ENCODE peak calls at places on chromosomes 3 and 15, in four cellular contexts. Y is mesenchymal stem cell, V is neural progenitor cell, R is IMR-90. F is an unnamed sample.

GRCh38 chr3:61701019-61701418 is 139.6 kb downstream of the PTPRG start:
- DNase-seq in Y (no peak), V (no peak), R (no peak), F (no peak)

GRCh38 chr15:99122831-99123705 is 18.2 kb downstream of the SYNM start:
- DNase-seq in Y (peak), V (no peak), R (no peak), F (no peak)

GRCh38 chr3:38029400-38030125 is at the start of gene PLCD1:
- DNase-seq in Y (peak), V (peak), R (no peak), F (no peak)

GRCh38 chr3:89113887-89114840 is 6.7 kb downstream of the EPHA3 start:
- DNase-seq in Y (peak), V (peak), R (peak), F (no peak)

GRCh38 chr3:49017978-49018706 is at the start of gene DALRD3:
- DNase-seq in Y (peak), V (peak), R (peak), F (peak)

GRCh38 chr3:172213168-172213567 is 173.8 kb downstream of the FNDC3B start:
- DNase-seq in Y (peak), V (no peak), R (peak), F (no peak)

GRCh38 chr3:32897202-32897601 is 54.2 kb upstream of the CCR4 start:
- DNase-seq in Y (no peak), V (no peak), R (no peak), F (no peak)

GRCh38 chr15:26983822-26984221 is 12.8 kb downstream of the GABRG3 start:
- DNase-seq in Y (no peak), V (no peak), R (no peak), F (no peak)

GRCh38 chr3:179558742-179559364 is 3.9 kb upstream of the ACTL6A start:
- DNase-seq in Y (peak), V (peak), R (peak), F (peak)

GRCh38 chr3:11282250-11283125 is 10.3 kb downstream of the ATG7 start:
- DNase-seq in Y (no peak), V (no peak), R (peak), F (no peak)

GRCh38 chr3:169133178-169134161 is 530.0 kb downstream of the MECOM start:
- DNase-seq in Y (peak), V (no peak), R (peak), F (no peak)

GRCh38 chr3:102478160-102478559 is 43.3 kb downstream of the ZPLD1 start:
- DNase-seq in Y (no peak), V (no peak), R (no peak), F (no peak)

GRCh38 chr3:47554335-47554734 is 24.3 kb downstream of the CSPG5 start:
- DNase-seq in Y (no peak), V (no peak), R (no peak), F (no peak)

GRCh38 chr3:174329321-174329720 is 529.8 kb upstream of the NAALADL2 start:
- DNase-seq in Y (no peak), V (no peak), R (peak), F (no peak)

GRCh38 chr3:96814581-96815567 is at the start of gene EPHA6:
- DNase-seq in Y (no peak), V (peak), R (no peak), F (no peak)

GRCh38 chr15:83694030-83694429 is 40.1 kb downstream of the ADAMTSL3 start:
- DNase-seq in Y (peak), V (no peak), R (peak), F (no peak)

GRCh38 chr3:1439395-1439794 is 346.6 kb downstream of the CNTN6 start:
- DNase-seq in Y (no peak), V (peak), R (no peak), F (peak)

GRCh38 chr15:45386974-45387373 is 8.6 kb upstream of the GATM start:
- DNase-seq in Y (no peak), V (no peak), R (no peak), F (no peak)

GRCh38 chr3:112769624-112770023 is 77.0 kb downstream of the CD200R1L start:
- DNase-seq in Y (no peak), V (no peak), R (peak), F (no peak)

GRCh38 chr3:98246142-98246541 is 17.9 kb upstream of the OR5H6 start:
- DNase-seq in Y (no peak), V (no peak), R (no peak), F (no peak)

GRCh38 chr3:95460274-95460673 is 1354.1 kb upstream of the EPHA6 start:
- DNase-seq in Y (no peak), V (no peak), R (no peak), F (no peak)

GRCh38 chr3:172209333-172210321 is 170.2 kb downstream of the FNDC3B start:
- DNase-seq in Y (no peak), V (no peak), R (no peak), F (no peak)

GRCh38 chr15:77402740-77403379 is 17.0 kb downstream of the PEAK1 start:
- DNase-seq in Y (peak), V (no peak), R (peak), F (no peak)

GRCh38 chr3:169686874-169687273 is 23.4 kb upstream of the MECOM start:
- DNase-seq in Y (no peak), V (no peak), R (no peak), F (no peak)

DNA sequence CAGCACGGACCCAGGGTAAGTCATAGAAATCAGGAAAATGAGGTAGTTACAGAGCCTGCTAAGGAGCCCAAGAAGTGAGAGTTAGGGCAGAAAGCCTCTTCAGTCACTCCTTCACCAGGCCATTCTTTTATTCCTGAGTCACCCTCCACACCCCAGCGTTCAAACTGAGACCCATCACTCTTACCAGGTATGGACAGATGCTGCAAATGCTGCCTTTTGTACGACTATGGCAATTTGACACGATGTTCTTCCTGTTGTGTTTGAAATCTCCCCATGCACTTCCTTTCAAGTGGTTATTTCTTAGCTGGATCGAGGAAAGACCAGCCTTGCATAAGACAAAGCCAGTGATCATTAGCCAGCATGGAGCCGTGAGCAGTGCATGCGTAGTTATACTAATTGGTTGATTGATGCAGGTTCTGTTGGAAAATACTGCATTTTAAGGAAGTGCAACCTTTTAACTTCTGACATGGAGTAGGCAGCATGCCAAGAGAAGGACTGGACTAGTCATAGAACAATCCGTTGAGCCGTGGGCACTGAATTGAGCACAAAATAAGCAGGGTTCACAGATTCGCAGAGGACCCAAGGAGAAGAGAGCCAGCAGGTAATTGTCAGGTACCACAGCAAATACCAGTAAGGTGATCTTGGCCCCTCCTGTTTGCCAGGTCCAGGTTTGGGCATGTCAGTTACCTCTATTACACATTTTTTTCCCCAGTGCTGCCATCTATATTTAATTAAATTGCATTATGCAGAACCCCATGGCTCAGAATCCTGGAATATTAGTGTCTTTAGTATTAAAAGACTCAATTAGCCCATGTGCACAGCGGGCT is 28.9 kb upstream of the BCL6 start:
- DNase-seq in Y (no peak), V (no peak), R (no peak), F (peak)
- H3K27ac ChIP-seq in Y (no peak), V (no peak), R (no peak), F (peak)

GRCh38 chr3:189990826-189991225 is 129.9 kb downstream of the P3H2 start:
- DNase-seq in Y (no peak), V (no peak), R (no peak), F (no peak)

GRCh38 chr3:190000187-190000860 is 120.4 kb downstream of the P3H2 start:
- DNase-seq in Y (no peak), V (no peak), R (no peak), F (no peak)

GRCh38 chr3:190000861-190001196 is 119.9 kb downstream of the P3H2 start:
- DNase-seq in Y (no peak), V (no peak), R (no peak), F (no peak)

GRCh38 chr3:189999718-190000117 is 121.0 kb downstream of the P3H2 start:
- DNase-seq in Y (no peak), V (no peak), R (peak), F (no peak)

GRCh38 chr3:189995129-189995528 is 125.6 kb downstream of the P3H2 start:
- DNase-seq in Y (peak), V (peak), R (peak), F (no peak)
- H3K4me2 ChIP-seq in Y (no peak), V (no peak), R (no peak), F (no peak)

GRCh38 chr3:51669241-51670052 is 1.6 kb upstream of the TEX264 start:
- DNase-seq in Y (peak), V (peak), R (peak), F (peak)

GRCh38 chr3:51672083-51672475 is 1.0 kb downstream of the TEX264 start:
- DNase-seq in Y (no peak), V (no peak), R (no peak), F (no peak)

GRCh38 chr3:51671090-51672082 is at the start of gene TEX264:
- DNase-seq in Y (peak), V (peak), R (peak), F (peak)

GRCh38 chr3:51670053-51670666 is 892 bp upstream of the TEX264 start:
- DNase-seq in Y (no peak), V (no peak), R (no peak), F (peak)

DNA sequence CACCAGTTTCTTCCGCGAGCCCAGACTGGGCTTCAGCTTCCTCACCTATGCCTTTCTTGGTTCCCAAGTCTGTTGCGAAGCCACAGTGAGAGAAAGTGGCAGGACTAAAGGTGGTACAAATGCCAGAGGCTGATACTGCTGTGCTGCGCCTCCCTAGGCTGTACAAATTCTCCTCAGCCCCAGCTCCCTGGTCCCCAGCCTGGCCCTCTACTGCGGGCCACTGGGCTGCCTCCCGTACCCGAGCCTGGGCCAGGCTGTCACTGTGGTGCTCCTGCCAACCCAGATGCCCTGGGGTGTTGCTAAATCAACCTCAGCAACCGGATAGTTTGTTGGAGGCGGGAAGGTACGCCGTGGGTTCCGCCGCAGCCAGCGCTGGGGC is 352 bp upstream of the TEX264 start:
- DNase-seq in Y (no peak), V (no peak), R (no peak), F (no peak)
- H3K9ac ChIP-seq in Y (peak), V (no peak), R (no peak), F (peak)

GRCh38 chr15:69997701-69998273 is 99.9 kb downstream of the TLE3 start:
- DNase-seq in Y (peak), V (no peak), R (peak), F (no peak)

GRCh38 chr15:69996321-69996720 is 101.4 kb downstream of the TLE3 start:
- DNase-seq in Y (no peak), V (no peak), R (no peak), F (no peak)

GRCh38 chr15:69998541-69999391 is 99.0 kb downstream of the TLE3 start:
- DNase-seq in Y (no peak), V (no peak), R (no peak), F (no peak)

GRCh38 chr15:69994429-69995201 is 103.1 kb downstream of the TLE3 start:
- DNase-seq in Y (no peak), V (no peak), R (no peak), F (peak)

GRCh38 chr15:69996842-69997478 is 100.8 kb downstream of the TLE3 start:
- DNase-seq in Y (no peak), V (no peak), R (no peak), F (no peak)
- H3K27ac ChIP-seq in Y (no peak), V (no peak), R (no peak), F (no peak)

DNA sequence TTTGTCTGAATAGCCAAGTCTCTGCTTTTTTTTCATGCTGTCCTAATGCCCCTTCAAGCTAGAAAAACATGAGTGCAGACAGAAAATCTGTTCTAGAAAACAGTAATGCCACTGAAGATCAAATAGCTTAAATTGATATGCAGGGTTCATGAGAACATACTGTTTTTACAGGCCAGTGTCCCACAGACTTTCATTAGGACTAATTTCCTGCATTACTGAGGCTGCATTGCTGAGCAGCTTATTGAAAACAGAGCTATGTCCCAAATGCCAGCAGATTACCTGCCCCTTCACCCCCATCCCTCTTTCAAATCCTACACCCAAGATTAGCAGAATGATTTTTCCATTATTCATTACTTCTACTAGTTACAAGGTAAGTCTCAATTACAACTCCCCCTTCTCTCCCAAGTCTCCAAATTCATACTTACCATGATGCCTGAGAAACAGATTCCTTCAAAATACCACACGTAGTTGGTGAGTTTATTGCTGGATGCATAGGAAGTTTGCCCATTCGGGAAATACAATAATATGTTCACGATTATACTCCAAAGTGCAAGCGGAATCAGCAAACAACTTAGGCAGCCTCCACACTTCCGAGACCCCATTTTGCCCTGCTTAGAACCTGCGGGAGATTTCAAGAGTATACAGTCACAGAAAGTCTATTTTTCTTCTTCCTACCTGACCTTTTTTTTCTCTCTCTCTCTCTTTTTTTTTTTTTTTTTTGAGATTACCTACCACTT is 487 bp downstream of the TM4SF18 start:
- DNase-seq in Y (peak), V (peak), R (no peak), F (no peak)
- H3K4me2 ChIP-seq in Y (peak), V (peak), R (no peak), F (no peak)

DNA sequence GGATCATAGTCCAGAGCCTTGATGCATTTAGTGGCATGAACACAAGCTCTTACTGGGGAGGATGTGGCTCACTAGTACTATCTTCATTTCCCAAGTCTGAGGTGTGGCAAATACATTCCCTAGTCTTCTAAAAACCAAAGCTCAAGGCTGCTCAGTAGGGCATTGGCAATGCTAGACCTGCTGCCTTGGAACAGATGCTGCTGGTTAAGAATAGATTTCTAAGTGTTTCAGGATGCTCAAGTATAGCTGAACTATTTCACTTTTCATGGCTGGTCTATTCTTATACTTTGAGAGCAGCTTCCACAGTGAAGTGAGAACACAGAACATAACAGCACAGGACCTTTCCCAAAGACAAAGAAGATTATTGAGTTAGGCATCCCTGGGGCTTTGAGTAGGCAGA is 178.8 kb downstream of the CHST2 start:
- DNase-seq in Y (no peak), V (no peak), R (no peak), F (no peak)
- H3K9ac ChIP-seq in Y (no peak), V (no peak), R (no peak), F (peak)